ENCODE peak calls at places on chromosome 3, in four cellular contexts. S is H7; P is activated CD4-positive, alpha-beta T cell treated with anti-CD3 and anti-CD28 coated beads, Interleukin-2, amount 50 U/mL, for 24 hours; H is AG09309. G is an unnamed sample.

GRCh38 chr3:47010050-47010712 is 30.7 kb downstream of the NBEAL2 start:
- DNase-seq in S (no peak), P (no peak), H (no peak), G (no peak)

GRCh38 chr3:106981392-106981791 is 395.8 kb upstream of the CCDC54 start:
- DNase-seq in S (no peak), H (no peak), P (no peak), G (no peak)

GRCh38 chr3:23253214-23253613 is 50.1 kb downstream of the UBE2E2 start:
- DNase-seq in H (no peak), P (no peak), S (no peak), G (no peak)

GRCh38 chr3:48500656-48501055 is 3.3 kb downstream of the SHISA5 start:
- DNase-seq in H (no peak), P (no peak), S (no peak), G (no peak)

GRCh38 chr3:11499144-11499543 is 144.6 kb downstream of the VGLL4 start:
- DNase-seq in S (no peak), P (no peak), H (peak), G (no peak)

GRCh38 chr3:85821130-85821756 is 862.5 kb downstream of the CADM2 start:
- DNase-seq in P (no peak), S (peak), H (no peak), G (no peak)

GRCh38 chr3:183038221-183038620 is 57.9 kb upstream of the DCUN1D1 start:
- DNase-seq in S (no peak), H (no peak), P (no peak), G (no peak)

GRCh38 chr3:185631108-185631507 is 45.0 kb downstream of the SENP2 start:
- DNase-seq in H (no peak), S (no peak), P (no peak), G (no peak)

GRCh38 chr3:100775669-100776068 is 66.4 kb downstream of the TFG start:
- DNase-seq in P (no peak), S (no peak), H (no peak), G (no peak)

GRCh38 chr3:68751883-68752282 is 180.5 kb downstream of the TAFA4 start:
- DNase-seq in H (no peak), P (no peak), S (no peak), G (no peak)

GRCh38 chr3:161854232-161854771 is 357.7 kb downstream of the OTOL1 start:
- DNase-seq in S (no peak), P (no peak), H (peak), G (no peak)

GRCh38 chr3:55190296-55190695 is 262.4 kb upstream of the LRTM1 start:
- DNase-seq in H (peak), S (no peak), P (no peak), G (no peak)

GRCh38 chr3:102454101-102454625 is 19.3 kb downstream of the ZPLD1 start:
- DNase-seq in H (no peak), S (no peak), P (no peak), G (no peak)

GRCh38 chr3:13546667-13547171 is 2.2 kb upstream of the FBLN2 start:
- DNase-seq in S (peak), H (no peak), P (no peak), G (no peak)

GRCh38 chr3:157388976-157389375 is 47.7 kb upstream of the PTX3 start:
- DNase-seq in S (no peak), H (no peak), P (no peak), G (no peak)

GRCh38 chr3:124257332-124257864 is 265.5 kb upstream of the ROPN1 start:
- DNase-seq in P (no peak), H (no peak), S (no peak), G (no peak)

GRCh38 chr3:32045091-32045964 is 61.1 kb upstream of the GPD1L start:
- DNase-seq in H (peak), P (no peak), S (peak), G (no peak)

GRCh38 chr3:185308126-185308754 is 54.4 kb upstream of the EHHADH start:
- DNase-seq in S (peak), P (no peak), H (peak), G (no peak)

GRCh38 chr3:183253364-183253960 is 409 bp downstream of the B3GNT5 start:
- DNase-seq in S (peak), H (no peak), P (peak), G (peak)

GRCh38 chr3:51075221-51075775 is 309.8 kb upstream of the MANF start:
- DNase-seq in H (no peak), S (no peak), P (no peak), G (no peak)

GRCh38 chr3:129556890-129557736 is 14.1 kb downstream of the H1-8 start:
- DNase-seq in P (no peak), S (no peak), H (no peak), G (no peak)

GRCh38 chr3:7025581-7026300 is 164.8 kb downstream of the GRM7 start:
- DNase-seq in H (no peak), S (no peak), P (no peak), G (no peak)

GRCh38 chr3:10234526-10235230 is 13.6 kb upstream of the TATDN2 start:
- DNase-seq in H (no peak), P (no peak), S (peak), G (no peak)

GRCh38 chr3:128190501-128190900 is 37.2 kb downstream of the EEFSEC start:
- DNase-seq in S (no peak), P (no peak), H (no peak), G (no peak)

GRCh38 chr3:9786209-9786739 is 6.0 kb downstream of the TADA3 start:
- DNase-seq in S (no peak), H (no peak), P (no peak), G (no peak)

GRCh38 chr3:171649282-171649681 is 161.0 kb downstream of the PLD1 start:
- DNase-seq in H (no peak), S (no peak), P (no peak), G (no peak)

GRCh38 chr3:165624761-165625160 is 212.5 kb downstream of the BCHE start:
- DNase-seq in H (no peak), P (no peak), S (no peak), G (no peak)

GRCh38 chr3:53142986-53143385 is 12.8 kb upstream of the RFT1 start:
- DNase-seq in H (no peak), P (no peak), S (peak), G (no peak)

GRCh38 chr3:66410976-66411375 is 89.8 kb downstream of the LRIG1 start:
- DNase-seq in H (no peak), S (no peak), P (no peak), G (no peak)

GRCh38 chr3:179961081-179962078 is 75.4 kb downstream of the PEX5L start:
- DNase-seq in S (no peak), P (no peak), H (no peak), G (no peak)

GRCh38 chr3:149535395-149535685 is 60.8 kb downstream of the TM4SF4 start:
- DNase-seq in H (no peak), P (no peak), S (no peak), G (no peak)

G was measured in NCI-H187.